ENCODE peak calls at places on chromosomes 1 and 21, in five cellular contexts. One of them, this sample, is unnamed.

GRCh38 chr1:183840140-183840539 is 35.2 kb downstream of the RGL1 start:
- DNase-seq in uterus: no peak
- DNase-seq in cardiac muscle cell: peak; percentile 47
- DNase-seq in foreskin keratinocyte: peak; percentile 47
- DNase-seq in colonic mucosa: no peak
- DNase-seq in this sample: no peak

GRCh38 chr21:35565204-35565611 is 495.1 kb downstream of the SETD4 start:
- DNase-seq in colonic mucosa: no peak
- DNase-seq in foreskin keratinocyte: peak; percentile 49
- DNase-seq in uterus: no peak
- DNase-seq in cardiac muscle cell: peak; percentile 89
- DNase-seq in this sample: no peak

GRCh38 chr21:28294046-28294445 is 698.6 kb downstream of the LTN1 start:
- DNase-seq in colonic mucosa: no peak
- DNase-seq in uterus: no peak
- DNase-seq in cardiac muscle cell: peak; percentile 83
- DNase-seq in foreskin keratinocyte: peak; percentile 41
- DNase-seq in this sample: no peak

GRCh38 chr1:41246568-41246967 is 4.5 kb upstream of the SCMH1 start:
- DNase-seq in colonic mucosa: no peak
- DNase-seq in cardiac muscle cell: no peak
- DNase-seq in uterus: no peak
- DNase-seq in foreskin keratinocyte: no peak
- DNase-seq in this sample: no peak

GRCh38 chr1:234235373-234235772 is 137.9 kb upstream of the COA6 start:
- DNase-seq in foreskin keratinocyte: no peak
- DNase-seq in cardiac muscle cell: no peak
- DNase-seq in colonic mucosa: no peak
- DNase-seq in uterus: no peak
- DNase-seq in this sample: no peak

GRCh38 chr1:102799496-102799895 is 308.8 kb downstream of the COL11A1 start:
- DNase-seq in uterus: no peak
- DNase-seq in cardiac muscle cell: no peak
- DNase-seq in colonic mucosa: no peak
- DNase-seq in foreskin keratinocyte: no peak
- DNase-seq in this sample: no peak

GRCh38 chr1:21921100-21921875 is 15.8 kb downstream of the HSPG2 start:
- DNase-seq in colonic mucosa: no peak
- DNase-seq in uterus: no peak
- DNase-seq in cardiac muscle cell: no peak
- DNase-seq in foreskin keratinocyte: no peak
- DNase-seq in this sample: no peak

GRCh38 chr1:17544951-17545350 is 5.5 kb downstream of the ARHGEF10L start:
- DNase-seq in foreskin keratinocyte: no peak
- DNase-seq in colonic mucosa: peak; percentile 57
- DNase-seq in cardiac muscle cell: peak; percentile 67
- DNase-seq in uterus: no peak
- DNase-seq in this sample: no peak

GRCh38 chr1:164671597-164672327 is 112.8 kb downstream of the PBX1 start:
- DNase-seq in cardiac muscle cell: no peak
- DNase-seq in foreskin keratinocyte: peak; percentile 52
- DNase-seq in uterus: no peak
- DNase-seq in colonic mucosa: no peak
- DNase-seq in this sample: no peak

GRCh38 chr1:33007190-33008050 is 29.3 kb downstream of the AK2 start:
- DNase-seq in uterus: peak; percentile 28
- DNase-seq in foreskin keratinocyte: peak; percentile 91
- DNase-seq in cardiac muscle cell: peak; percentile 92
- DNase-seq in colonic mucosa: no peak
- DNase-seq in this sample: no peak

GRCh38 chr21:33042812-33043211 is 17.1 kb downstream of the OLIG2 start:
- DNase-seq in foreskin keratinocyte: peak; percentile 75
- DNase-seq in cardiac muscle cell: peak; percentile 91
- DNase-seq in uterus: no peak
- DNase-seq in colonic mucosa: no peak
- DNase-seq in this sample: no peak

GRCh38 chr1:8317647-8318360 is at the start of gene SLC45A1:
- DNase-seq in cardiac muscle cell: peak; percentile 79
- DNase-seq in colonic mucosa: peak; percentile 59
- DNase-seq in foreskin keratinocyte: no peak
- DNase-seq in uterus: peak; percentile 84
- DNase-seq in this sample: peak; percentile 88

GRCh38 chr1:182968846-182969734 is 16.1 kb upstream of the SHCBP1L start:
- DNase-seq in colonic mucosa: no peak
- DNase-seq in foreskin keratinocyte: no peak
- DNase-seq in uterus: no peak
- DNase-seq in cardiac muscle cell: peak; percentile 9
- DNase-seq in this sample: no peak

GRCh38 chr1:2416403-2416802 is 4.0 kb upstream of the PEX10 start:
- DNase-seq in cardiac muscle cell: no peak
- DNase-seq in foreskin keratinocyte: no peak
- DNase-seq in uterus: no peak
- DNase-seq in colonic mucosa: peak; percentile 68
- DNase-seq in this sample: no peak

GRCh38 chr1:44072204-44072603 is 40.9 kb upstream of the SLC6A9 start:
- DNase-seq in colonic mucosa: no peak
- DNase-seq in foreskin keratinocyte: peak; percentile 55
- DNase-seq in uterus: no peak
- DNase-seq in cardiac muscle cell: peak; percentile 95
- DNase-seq in this sample: no peak

GRCh38 chr1:25631750-25632495 is 15.3 kb downstream of the MAN1C1 start:
- DNase-seq in foreskin keratinocyte: no peak
- DNase-seq in uterus: peak; percentile 51
- DNase-seq in cardiac muscle cell: peak; percentile 38
- DNase-seq in colonic mucosa: no peak
- DNase-seq in this sample: no peak

GRCh38 chr1:3584915-3585314 is 26.4 kb downstream of the MEGF6 start:
- DNase-seq in foreskin keratinocyte: no peak
- DNase-seq in colonic mucosa: no peak
- DNase-seq in cardiac muscle cell: no peak
- DNase-seq in uterus: no peak
- DNase-seq in this sample: no peak

GRCh38 chr1:48817505-48818114 is 40.9 kb upstream of the BEND5 start:
- DNase-seq in colonic mucosa: peak; percentile 48
- DNase-seq in foreskin keratinocyte: peak; percentile 30
- DNase-seq in cardiac muscle cell: peak; percentile 64
- DNase-seq in uterus: peak; percentile 27
- DNase-seq in this sample: peak; percentile 31

GRCh38 chr1:39395357-39395831 is 96.0 kb upstream of the BMP8A start:
- DNase-seq in cardiac muscle cell: peak; percentile 78
- DNase-seq in uterus: no peak
- DNase-seq in foreskin keratinocyte: peak; percentile 90
- DNase-seq in colonic mucosa: peak; percentile 30
- DNase-seq in this sample: no peak

GRCh38 chr1:5813480-5813879 is 178.7 kb downstream of the NPHP4 start:
- DNase-seq in cardiac muscle cell: no peak
- DNase-seq in colonic mucosa: no peak
- DNase-seq in foreskin keratinocyte: no peak
- DNase-seq in uterus: no peak
- DNase-seq in this sample: no peak

GRCh38 chr1:151811181-151811580 is 6.0 kb upstream of the LINGO4 start:
- DNase-seq in cardiac muscle cell: peak; percentile 55
- DNase-seq in uterus: no peak
- DNase-seq in foreskin keratinocyte: peak; percentile 1
- DNase-seq in colonic mucosa: no peak
- DNase-seq in this sample: no peak

GRCh38 chr1:58783993-58784757 is at the start of gene JUN:
- DNase-seq in cardiac muscle cell: peak; percentile 100
- DNase-seq in colonic mucosa: peak; percentile 100
- DNase-seq in uterus: peak; percentile 100
- DNase-seq in foreskin keratinocyte: peak; percentile 99
- DNase-seq in this sample: peak; percentile 99

GRCh38 chr1:58784758-58785423 is 1.0 kb upstream of the JUN start:
- DNase-seq in uterus: peak; percentile 89
- DNase-seq in cardiac muscle cell: peak; percentile 96
- DNase-seq in foreskin keratinocyte: peak; percentile 87
- DNase-seq in colonic mucosa: peak; percentile 86
- DNase-seq in this sample: peak; percentile 59

GRCh38 chr1:58786927-58787245 is 3.0 kb upstream of the JUN start:
- DNase-seq in foreskin keratinocyte: no peak
- DNase-seq in uterus: no peak
- DNase-seq in cardiac muscle cell: no peak
- DNase-seq in colonic mucosa: no peak
- DNase-seq in this sample: no peak

GRCh38 chr1:58786184-58786926 is 2.5 kb upstream of the JUN start:
- DNase-seq in foreskin keratinocyte: no peak
- DNase-seq in colonic mucosa: no peak
- DNase-seq in uterus: no peak
- DNase-seq in cardiac muscle cell: peak; percentile 81
- DNase-seq in this sample: no peak

DNA sequence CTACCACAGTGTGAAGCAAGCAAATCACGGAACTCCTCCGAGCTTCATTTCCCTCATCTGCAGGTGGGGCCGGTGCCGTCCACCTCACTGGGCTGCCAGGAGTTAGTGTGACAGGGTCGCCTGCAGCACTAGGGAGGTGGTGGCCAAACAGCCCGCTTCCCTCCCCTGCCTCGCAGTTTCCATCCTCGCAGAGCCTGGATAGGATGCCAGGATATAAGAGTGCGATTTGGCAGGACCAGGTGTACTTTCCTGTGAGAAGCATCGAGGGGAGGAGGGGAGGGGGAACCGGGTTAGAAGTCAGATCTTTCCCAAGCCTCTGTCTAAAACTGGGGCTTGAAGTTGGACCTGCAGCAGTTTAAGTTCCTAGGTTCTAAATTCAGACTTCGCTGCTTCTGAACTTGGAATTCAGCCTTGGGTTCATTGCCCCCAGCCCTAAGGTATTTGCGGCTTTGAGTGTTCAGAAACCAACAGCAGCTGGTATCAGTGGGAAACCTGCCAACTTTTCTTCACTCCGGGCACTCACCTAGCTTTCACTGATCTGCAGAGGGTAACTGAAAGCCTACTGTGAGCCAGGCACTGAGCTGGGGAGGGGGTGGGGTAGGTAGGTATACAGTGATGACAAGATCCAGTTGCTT is 1.7 kb upstream of the JUN start:
- DNase-seq in uterus: no peak
- DNase-seq in foreskin keratinocyte: peak; percentile 95
- DNase-seq in colonic mucosa: peak; percentile 61
- DNase-seq in cardiac muscle cell: peak; percentile 61
- DNase-seq in this sample: no peak
- TF ChIP-seq CTCF in uterus: no peak
- TF ChIP-seq CTCF in foreskin keratinocyte: no peak
- TF ChIP-seq CTCF in colonic mucosa: no peak
- TF ChIP-seq CTCF in cardiac muscle cell: no peak
- TF ChIP-seq CTCF in this sample: no peak

GRCh38 chr1:9690440-9691107 is 39.0 kb downstream of the PIK3CD start:
- DNase-seq in uterus: no peak
- DNase-seq in foreskin keratinocyte: no peak
- DNase-seq in colonic mucosa: no peak
- DNase-seq in cardiac muscle cell: no peak
- DNase-seq in this sample: no peak
- TF ChIP-seq CTCF in uterus: no peak
- TF ChIP-seq CTCF in foreskin keratinocyte: no peak
- TF ChIP-seq CTCF in colonic mucosa: no peak
- TF ChIP-seq CTCF in cardiac muscle cell: no peak
- TF ChIP-seq CTCF in this sample: no peak

GRCh38 chr1:52416811-52417210 is 12.4 kb downstream of the PRPF38A start:
- DNase-seq in cardiac muscle cell: no peak
- DNase-seq in foreskin keratinocyte: no peak
- DNase-seq in colonic mucosa: no peak
- DNase-seq in uterus: no peak
- DNase-seq in this sample: no peak
- TF ChIP-seq CTCF in cardiac muscle cell: no peak
- TF ChIP-seq CTCF in foreskin keratinocyte: no peak
- TF ChIP-seq CTCF in colonic mucosa: no peak
- TF ChIP-seq CTCF in uterus: no peak
- TF ChIP-seq CTCF in this sample: no peak

DNA sequence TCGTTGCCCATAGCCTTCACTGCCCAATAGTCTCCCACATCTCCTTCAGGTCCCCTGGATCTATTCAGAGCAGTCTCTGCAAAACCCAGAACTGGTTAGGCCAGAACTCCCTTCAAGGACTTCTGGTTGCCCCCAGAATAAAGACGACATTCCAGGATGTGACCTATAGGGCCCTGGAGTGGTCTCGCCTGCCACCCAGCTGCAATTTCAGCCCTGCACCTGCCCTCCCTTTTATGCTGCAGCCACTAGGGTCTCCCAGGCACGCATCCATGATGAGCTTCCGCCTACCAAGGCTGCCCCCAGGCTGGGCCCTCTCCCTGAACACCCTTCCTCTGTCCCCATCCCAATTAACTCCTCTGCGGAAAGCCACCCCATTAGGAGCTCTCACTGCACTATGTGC is 7.2 kb upstream of the TSPEAR start:
- DNase-seq in foreskin keratinocyte: no peak
- DNase-seq in cardiac muscle cell: no peak
- DNase-seq in uterus: no peak
- DNase-seq in colonic mucosa: no peak
- DNase-seq in this sample: no peak
- TF ChIP-seq CTCF in foreskin keratinocyte: no peak
- TF ChIP-seq CTCF in cardiac muscle cell: no peak
- TF ChIP-seq CTCF in uterus: no peak
- TF ChIP-seq CTCF in colonic mucosa: no peak
- TF ChIP-seq CTCF in this sample: no peak

DNA sequence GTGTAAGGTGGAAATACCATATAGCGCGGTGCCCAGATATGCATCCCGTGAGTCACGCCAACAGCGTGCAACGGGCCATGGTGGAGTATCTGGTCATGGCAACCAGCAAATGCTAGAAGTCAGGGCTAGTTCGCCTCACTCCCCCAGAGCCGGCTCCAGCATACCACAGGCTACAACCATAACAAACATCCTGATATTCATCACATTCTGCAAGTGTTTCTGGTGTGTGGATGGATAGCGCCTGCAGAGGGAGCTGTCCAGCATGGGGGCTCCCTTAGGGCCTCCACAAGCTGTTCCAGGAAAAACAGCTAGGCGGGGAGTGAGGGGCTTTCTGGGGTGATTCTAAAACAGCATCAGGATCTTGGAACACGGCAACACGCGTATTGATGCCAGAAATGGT is 6.8 kb downstream of the C1orf198 start:
- DNase-seq in uterus: no peak
- DNase-seq in foreskin keratinocyte: no peak
- DNase-seq in colonic mucosa: no peak
- DNase-seq in cardiac muscle cell: no peak
- DNase-seq in this sample: no peak
- TF ChIP-seq CTCF in uterus: no peak
- TF ChIP-seq CTCF in foreskin keratinocyte: no peak
- TF ChIP-seq CTCF in colonic mucosa: no peak
- TF ChIP-seq CTCF in cardiac muscle cell: peak; percentile 5
- TF ChIP-seq CTCF in this sample: no peak